ENCODE peak calls at places on chromosomes 12 and 14, in six cellular contexts. T is GM23338, X is cardiac muscle cell, L is progenitor cell of endocrine pancreas, N is thoracic aorta, G is left lung. D is an unnamed sample.

GRCh38 chr12:45586486-45586885 is 143.0 kb upstream of the ARID2 start:
- DNase-seq in T (no peak), L (no peak), X (no peak), N (no peak), G (no peak), D (no peak)

GRCh38 chr12:5803532-5803931 is 141.5 kb downstream of the ANO2 start:
- DNase-seq in N (no peak), G (no peak), X (no peak), T (no peak), L (no peak), D (no peak)

GRCh38 chr12:870378-870777 is 79.1 kb downstream of the RAD52 start:
- DNase-seq in G (no peak), L (no peak), T (no peak), N (no peak), X (no peak), D (no peak)

GRCh38 chr14:67515386-67516079 is 17.6 kb upstream of the PLEKHH1 start:
- DNase-seq in X (no peak), N (no peak), T (peak; percentile 64), G (peak; percentile 35), L (no peak), D (no peak)

GRCh38 chr12:82461851-82462250 is 103.5 kb downstream of the METTL25 start:
- DNase-seq in G (no peak), T (no peak), X (no peak), L (no peak), N (no peak), D (no peak)

GRCh38 chr12:80838024-80838658 is 99.6 kb downstream of the LIN7A start:
- DNase-seq in X (no peak), G (no peak), T (no peak), N (no peak), L (no peak), D (no peak)

GRCh38 chr14:50156111-50156510 is 39.7 kb upstream of the VCPKMT start:
- DNase-seq in L (no peak), T (no peak), X (no peak), N (no peak), G (no peak), D (no peak)

GRCh38 chr14:58898655-58899316 is 261.0 kb downstream of the DACT1 start:
- DNase-seq in G (no peak), T (no peak), X (no peak), N (no peak), L (no peak), D (no peak)

GRCh38 chr14:65044596-65044959 is 57.7 kb downstream of the MAX start:
- DNase-seq in G (peak; percentile 74), X (no peak), T (no peak), L (no peak), N (no peak), D (no peak)

GRCh38 chr14:32432813-32433538 is 103.9 kb downstream of the AKAP6 start:
- DNase-seq in N (no peak), X (no peak), G (no peak), L (no peak), T (no peak), D (no peak)

GRCh38 chr12:93802293-93802692 is 125.1 kb downstream of the CRADD start:
- DNase-seq in X (no peak), T (no peak), N (no peak), G (no peak), L (no peak), D (no peak)

GRCh38 chr14:96038920-96039632 is at the start of gene C14orf132:
- DNase-seq in T (peak; percentile 77), G (peak; percentile 71), L (peak; percentile 54), N (peak; percentile 29), X (peak; percentile 73), D (peak; percentile 80)

GRCh38 chr14:61406670-61407069 is 85.3 kb downstream of the PRKCH start:
- DNase-seq in T (no peak), L (no peak), X (no peak), G (no peak), N (no peak), D (no peak)

GRCh38 chr12:67430708-67431335 is 161.7 kb downstream of the CAND1 start:
- DNase-seq in T (peak; percentile 47), G (peak; percentile 49), L (no peak), N (no peak), X (peak; percentile 28), D (no peak)

GRCh38 chr12:7716391-7716790 is 5.2 kb downstream of the DPPA3 start:
- DNase-seq in L (no peak), T (peak; percentile 59), N (no peak), G (no peak), X (peak; percentile 59), D (no peak)

GRCh38 chr12:102169922-102170698 is 27.5 kb downstream of the PMCH start:
- DNase-seq in L (no peak), T (peak; percentile 59), N (no peak), G (no peak), X (peak; percentile 42), D (no peak)

GRCh38 chr12:76270657-76271358 is 77.4 kb downstream of the BBS10 start:
- DNase-seq in N (no peak), G (no peak), X (no peak), L (no peak), T (no peak), D (no peak)

GRCh38 chr12:89256060-89256459 is 96.2 kb downstream of the DUSP6 start:
- DNase-seq in T (no peak), N (no peak), X (no peak), L (no peak), G (no peak), D (no peak)

GRCh38 chr14:69321601-69322330 is 61.8 kb downstream of the GALNT16 start:
- DNase-seq in N (no peak), L (no peak), T (no peak), X (no peak), G (no peak), D (peak; percentile 60)

GRCh38 chr14:104108570-104109060 is 23.1 kb downstream of the ASPG start:
- DNase-seq in L (no peak), N (no peak), G (peak; percentile 29), X (no peak), T (no peak), D (no peak)

DNA sequence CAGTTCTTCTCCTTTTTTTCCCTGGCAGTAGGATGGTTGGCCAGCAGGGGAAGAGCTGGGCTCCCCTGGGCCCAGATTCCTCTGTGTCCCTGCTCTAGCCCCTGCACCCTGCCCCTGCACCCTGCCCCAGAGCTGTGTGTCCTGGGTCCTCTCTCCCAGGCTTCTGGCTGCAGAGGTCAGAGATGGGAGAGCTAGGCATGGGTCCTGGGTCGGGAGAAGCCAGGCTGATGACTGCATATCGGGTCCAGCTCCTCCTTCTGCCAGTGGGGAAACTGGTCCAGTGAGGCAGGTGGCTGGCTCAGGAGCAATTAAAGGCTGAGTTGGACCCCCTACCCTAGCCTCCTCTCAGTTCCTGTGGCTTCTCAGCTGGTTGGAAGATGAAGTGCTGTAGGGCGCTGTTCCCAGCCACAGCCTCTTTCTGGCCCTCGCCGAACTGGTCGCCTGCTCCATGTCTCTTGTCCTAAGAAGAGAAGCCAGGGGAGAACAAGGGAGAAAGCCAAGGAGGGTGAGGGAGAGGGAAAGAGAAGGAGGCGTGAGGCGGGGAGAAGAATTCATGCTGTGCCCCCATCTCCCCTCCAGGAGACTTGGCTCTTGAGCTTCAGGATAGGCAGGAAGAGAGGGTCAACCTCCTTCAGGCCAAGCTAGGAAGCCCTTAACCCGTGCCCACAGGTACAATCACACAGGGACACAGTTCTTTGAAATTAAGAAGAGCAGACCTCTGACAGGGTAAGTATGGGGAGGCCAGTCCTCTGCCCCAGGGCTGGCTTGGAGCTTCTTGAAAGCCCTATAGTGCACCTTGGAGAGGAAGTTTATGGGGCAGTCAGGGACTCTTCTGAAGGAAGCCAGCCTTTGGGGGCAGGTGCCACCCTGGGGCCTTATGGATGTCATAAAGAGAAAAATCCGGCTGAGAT is 9.5 kb downstream of the VASH1 start:
- DNase-seq in X (no peak), L (no peak), G (no peak), N (no peak), T (no peak), D (peak; percentile 53)
- TF ChIP-seq CTCF in X (no peak), L (no peak), G (no peak), N (no peak), T (no peak), D (no peak)

DNA sequence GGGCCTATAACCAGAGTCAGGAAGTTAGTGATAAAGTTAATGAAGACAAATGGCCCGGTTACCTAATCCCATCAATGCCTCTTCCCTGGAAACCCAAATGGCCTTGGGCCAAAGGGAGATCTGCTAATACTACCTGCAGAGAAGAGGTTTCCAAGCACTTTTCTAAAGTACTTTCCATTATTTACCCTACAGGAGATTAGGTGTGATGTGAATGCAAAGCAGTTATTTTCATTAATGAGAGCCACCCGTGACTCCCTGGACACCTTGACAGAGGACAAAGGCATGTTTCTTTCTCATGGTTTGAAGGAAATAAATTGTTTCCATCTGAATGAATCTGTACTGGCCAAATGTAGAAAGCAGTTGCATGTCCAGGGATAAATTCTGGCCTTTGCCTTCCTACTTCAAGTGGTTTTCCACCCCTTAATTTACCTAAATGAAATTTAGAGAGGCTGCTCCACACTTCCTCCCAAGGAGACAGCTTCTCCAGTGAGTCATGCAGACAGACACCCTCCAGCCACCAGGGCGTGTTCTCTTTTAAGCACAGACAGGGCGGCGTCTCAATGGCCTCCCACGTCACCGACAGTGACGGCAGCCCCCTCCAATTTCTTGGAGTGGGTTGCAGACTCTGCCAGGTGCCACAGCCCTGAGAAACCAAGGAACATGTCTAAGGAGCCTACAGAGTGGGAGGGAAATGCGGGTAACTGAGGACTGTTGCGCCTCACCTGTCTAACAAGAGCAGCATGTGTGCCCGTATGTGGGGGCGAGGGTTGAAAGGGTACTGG is 43.9 kb upstream of the GNPNAT1 start:
- DNase-seq in N (no peak), G (peak; percentile 71), L (no peak), X (no peak), T (peak; percentile 47), D (no peak)
- TF ChIP-seq CTCF in N (no peak), G (no peak), L (no peak), X (no peak), T (no peak), D (no peak)

GRCh38 chr12:127760357-127760756 is 506.6 kb upstream of the TMEM132C start:
- DNase-seq in N (no peak), G (no peak), T (no peak), L (no peak), X (no peak), D (no peak)

GRCh38 chr12:127760996-127761395 is 506.0 kb upstream of the TMEM132C start:
- DNase-seq in L (no peak), T (no peak), X (no peak), G (no peak), N (no peak), D (no peak)

GRCh38 chr12:127767631-127768030 is 499.3 kb upstream of the TMEM132C start:
- DNase-seq in G (no peak), X (no peak), L (no peak), N (no peak), T (no peak), D (no peak)

GRCh38 chr12:127761880-127762279 is 505.1 kb upstream of the TMEM132C start:
- DNase-seq in T (no peak), G (no peak), X (no peak), N (no peak), L (no peak), D (no peak)
- TF ChIP-seq CTCF in T (no peak), G (no peak), X (no peak), N (no peak), L (no peak), D (no peak)

DNA sequence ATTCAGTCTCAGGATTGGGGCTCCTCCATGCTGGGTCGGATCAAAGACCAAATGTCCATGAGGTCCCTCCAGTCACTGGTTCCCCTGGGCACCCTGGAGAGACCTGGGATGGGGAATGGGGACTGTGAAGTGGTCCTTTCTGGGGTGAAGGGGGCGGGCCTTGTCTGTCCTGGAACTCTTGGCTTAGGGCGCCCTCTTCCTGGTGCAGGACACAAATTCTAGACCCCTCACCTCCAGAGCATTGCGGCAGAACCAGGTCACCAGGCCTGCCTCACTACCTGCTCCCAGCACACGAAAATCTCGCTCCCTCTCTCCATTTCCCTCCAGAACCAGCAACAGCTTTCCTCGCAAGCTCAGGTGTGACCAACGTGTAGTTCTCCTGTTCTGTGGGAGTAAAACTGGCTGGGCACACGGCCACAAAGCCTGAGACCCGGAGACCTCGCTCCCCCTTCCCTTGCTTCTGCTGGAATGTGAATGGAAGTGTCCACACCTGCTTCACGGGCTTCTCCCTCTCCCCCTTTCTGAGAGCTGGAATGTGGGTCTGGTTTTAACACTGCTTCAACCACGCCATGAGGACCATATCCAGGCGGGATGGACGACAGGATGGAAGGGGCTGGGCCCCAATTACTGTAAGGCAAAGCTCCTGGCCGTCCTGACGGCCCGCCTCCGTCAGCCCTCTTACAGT is 112.7 kb downstream of the SCARB1 start:
- DNase-seq in L (no peak), N (no peak), G (no peak), X (peak; percentile 65), T (peak; percentile 87), D (no peak)
- TF ChIP-seq CTCF in L (peak; percentile 40), N (no peak), G (no peak), X (peak; percentile 14), T (peak; percentile 55), D (peak; percentile 46)